ENCODE peak calls at places on chromosomes 12 and 14, in eight cellular contexts. S is body of pancreas, J is esophagus squamous epithelium, R is Peyer's patch, M is HCT116, X is suprapubic skin, N is ovary, E is uterus. A is an unnamed sample.

GRCh38 chr12:15601210-15601800 is 187.9 kb downstream of the EPS8 start:
- DNase-seq in E (no peak), J (no peak), S (no peak), X (no peak), M (no peak), R (no peak), N (no peak), A (no peak)

GRCh38 chr14:100544506-100545141 is 42.6 kb downstream of the BEGAIN start:
- DNase-seq in R (no peak), X (no peak), J (no peak), S (no peak), M (no peak), E (no peak), N (no peak), A (no peak)

GRCh38 chr12:89949457-89950195 is 241.0 kb upstream of the ATP2B1 start:
- DNase-seq in X (no peak), S (no peak), M (no peak), N (no peak), E (no peak), J (no peak), R (peak; percentile 66), A (no peak)

GRCh38 chr12:24730461-24730896 is 218.4 kb downstream of the BCAT1 start:
- DNase-seq in R (no peak), J (no peak), M (no peak), E (no peak), X (no peak), N (no peak), S (no peak), A (no peak)

GRCh38 chr14:84409435-84409834 is 1120.5 kb upstream of the FLRT2 start:
- DNase-seq in N (no peak), R (no peak), M (no peak), J (no peak), S (no peak), X (no peak), E (no peak), A (no peak)

GRCh38 chr14:105092124-105092911 is 27.1 kb upstream of the GPR132 start:
- DNase-seq in N (peak; percentile 49), S (peak; percentile 57), E (peak; percentile 44), M (no peak), R (peak; percentile 88), X (peak; percentile 77), J (no peak), A (no peak)

GRCh38 chr12:57604454-57605307 is at the start of gene DTX3:
- DNase-seq in E (peak; percentile 65), N (peak; percentile 67), J (no peak), M (no peak), R (peak; percentile 66), S (peak; percentile 51), X (no peak), A (peak; percentile 83)

GRCh38 chr12:24551368-24551767 is 397.5 kb downstream of the BCAT1 start:
- DNase-seq in E (no peak), R (no peak), S (no peak), X (no peak), J (no peak), M (no peak), N (no peak), A (no peak)

GRCh38 chr14:75068294-75069020 is 984 bp upstream of the ZC2HC1C start:
- DNase-seq in R (no peak), N (no peak), X (no peak), M (no peak), E (no peak), J (no peak), S (no peak), A (no peak)

GRCh38 chr14:94031161-94031875 is 5.2 kb downstream of the OTUB2 start:
- DNase-seq in R (no peak), E (no peak), N (no peak), M (no peak), J (no peak), X (no peak), S (no peak), A (no peak)

GRCh38 chr14:94030571-94030970 is 4.4 kb downstream of the OTUB2 start:
- DNase-seq in M (no peak), E (no peak), N (no peak), J (no peak), R (no peak), S (no peak), X (no peak), A (no peak)

GRCh38 chr14:94029250-94029649 is 3.1 kb downstream of the OTUB2 start:
- DNase-seq in N (no peak), M (no peak), R (no peak), J (no peak), E (no peak), S (no peak), X (no peak), A (no peak)

GRCh38 chr14:94028450-94028826 is 2.3 kb downstream of the OTUB2 start:
- DNase-seq in M (peak; percentile 88), R (no peak), E (no peak), N (no peak), S (no peak), J (no peak), X (no peak), A (no peak)

GRCh38 chr14:94029671-94030203 is 3.6 kb downstream of the OTUB2 start:
- DNase-seq in N (no peak), J (no peak), S (no peak), M (no peak), E (no peak), R (no peak), X (no peak), A (no peak)
- TF ChIP-seq POLR2A in N (no peak), J (no peak), S (no peak), M (no peak), E (no peak), R (no peak), X (no peak), A (no peak)

DNA sequence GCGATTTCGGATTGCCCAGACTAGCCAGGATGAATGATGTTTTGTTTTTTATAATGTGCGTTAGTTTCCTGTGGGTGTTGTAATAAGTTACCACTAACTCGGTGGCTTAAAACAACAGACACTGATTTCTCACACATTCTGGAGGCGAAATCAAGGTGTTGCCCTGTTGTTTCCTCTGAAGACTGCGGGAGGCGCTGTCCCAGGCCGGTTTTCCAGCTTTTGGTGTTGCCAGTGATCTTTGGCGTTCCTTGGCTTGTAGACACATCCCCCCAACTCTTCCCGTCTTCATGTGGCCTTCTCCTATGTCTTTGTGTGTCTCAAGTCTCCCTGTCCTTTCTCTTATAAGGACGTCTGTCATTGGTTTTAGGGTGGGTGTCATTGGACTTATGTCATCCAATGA is 267.7 kb downstream of the AACS start:
- DNase-seq in R (no peak), X (no peak), M (no peak), J (no peak), S (no peak), E (no peak), N (no peak), A (no peak)
- TF ChIP-seq CTCF in R (no peak), X (no peak), M (peak; percentile 38), J (no peak), S (no peak), E (no peak), N (no peak), A (no peak)

DNA sequence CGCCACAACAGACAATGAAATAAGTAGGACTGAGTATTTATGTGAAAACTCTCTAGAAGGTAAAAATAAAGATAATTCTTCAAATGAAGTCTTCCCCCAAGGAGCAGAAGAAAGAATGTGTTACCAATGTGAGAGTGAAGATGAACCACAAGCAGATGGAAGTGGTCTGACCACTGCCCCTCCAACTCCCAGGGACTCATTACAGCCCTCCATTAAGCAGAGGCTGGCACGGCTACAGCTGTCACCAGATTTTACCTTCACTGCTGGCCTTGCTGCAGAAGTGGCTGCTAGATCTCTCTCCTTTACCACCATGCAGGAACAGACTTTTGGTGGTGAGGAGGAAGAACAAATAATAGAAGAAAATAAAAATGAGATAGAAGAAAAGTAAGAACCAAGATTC is 82.7 kb downstream of the VEZT start:
- DNase-seq in S (no peak), M (no peak), X (no peak), R (no peak), N (no peak), E (no peak), J (no peak), A (no peak)
- H3K36me3 ChIP-seq in S (peaks cover 14% of the 10 kb centered on the region), M (peaks cover 10% of the 10 kb centered on the region), X (peaks cover 61% of the 10 kb centered on the region), R (peaks cover 58% of the 10 kb centered on the region), N (no peaks in the 10 kb centered on the region), E (no peaks in the 10 kb centered on the region), J (peaks cover 72% of the 10 kb centered on the region), A (no peaks in the 10 kb centered on the region)

GRCh38 chr14:77469539-77469938 is 11.6 kb downstream of the AHSA1 start:
- DNase-seq in J (no peak), E (no peak), R (no peak), X (no peak), N (no peak), S (no peak), M (no peak), A (no peak)
- TF ChIP-seq POLR2A in J (no peak), E (no peak), R (no peak), X (no peak), N (no peak), S (no peak), M (no peak), A (no peak)

GRCh38 chr12:112418596-112419268 is at the start of gene PTPN11:
- DNase-seq in R (peak; percentile 94), N (peak; percentile 93), M (peak; percentile 45), E (peak; percentile 91), X (peak; percentile 94), J (peak; percentile 25), S (peak; percentile 85), A (peak; percentile 91)
- TF ChIP-seq CTCF in R (peak; percentile 34), N (no peak), M (peak; percentile 62), E (peak; percentile 15), X (no peak), J (peak; percentile 23), S (peak; percentile 36), A (peak; percentile 25)

DNA sequence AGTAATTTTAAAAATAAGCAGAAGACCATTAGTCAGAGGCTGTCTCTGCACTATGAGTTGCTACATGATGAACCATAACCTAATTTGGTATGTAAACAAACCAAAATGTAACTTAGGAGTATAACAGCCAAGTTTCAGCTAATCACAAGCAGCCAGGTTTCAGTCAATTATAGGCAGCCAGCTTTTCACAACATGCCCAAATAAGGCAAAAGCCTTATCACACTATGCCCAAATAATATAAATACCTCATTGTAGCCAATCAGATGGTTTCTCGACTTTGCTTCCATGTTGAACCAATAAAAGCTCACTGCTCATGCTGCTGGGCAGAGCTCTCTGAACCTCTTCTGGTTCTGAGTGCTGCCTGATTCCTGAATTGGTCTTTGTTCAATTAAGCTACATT is 38.6 kb downstream of the GARIN6 start:
- DNase-seq in N (no peak), J (no peak), M (no peak), E (no peak), R (no peak), S (no peak), X (no peak), A (no peak)
- H3K36me3 ChIP-seq in N (no peaks in the 10 kb centered on the region), J (no peaks in the 10 kb centered on the region), M (no peaks in the 10 kb centered on the region), E (no peaks in the 10 kb centered on the region), R (no peaks in the 10 kb centered on the region), S (no peaks in the 10 kb centered on the region), X (no peaks in the 10 kb centered on the region), A (no peaks in the 10 kb centered on the region)

GRCh38 chr12:8064131-8064530 is 2.0 kb downstream of the C3AR1 start:
- DNase-seq in J (no peak), R (no peak), S (no peak), N (no peak), E (no peak), X (no peak), M (no peak), A (no peak)

GRCh38 chr12:8065991-8066594 is at the start of gene C3AR1:
- DNase-seq in N (no peak), X (no peak), S (no peak), M (no peak), E (no peak), J (no peak), R (peak; percentile 79), A (no peak)
- TF ChIP-seq POLR2A in N (no peak), X (no peak), S (peak; percentile 63), M (no peak), E (no peak), J (peak; percentile 56), R (peak; percentile 23), A (no peak)

GRCh38 chr14:59688224-59689170 is 111.9 kb upstream of the CCDC175 start:
- DNase-seq in R (peak; percentile 74), X (no peak), E (no peak), N (no peak), M (peak; percentile 24), J (no peak), S (peak; percentile 22), A (peak; percentile 78)
- TF ChIP-seq CTCF in R (peak; percentile 42), X (no peak), E (peak; percentile 32), N (no peak), M (peak; percentile 92), J (peak; percentile 38), S (peak; percentile 27), A (peak; percentile 21)

A was measured in testis.